ENCODE peak calls at places on chromosome 6, in eight cellular contexts. V is AG10803; X is stimulated activated CD8-positive, alpha-beta memory T cell treated with anti-CD3 and anti-CD28 coated beads, Interleukin-7, amount 100 ng/mL, for 24 hours; C is Caki2; S is OCI-M1; I is hepatocyte; N is body of pancreas; B is gastrocnemius medialis. L is an unnamed sample.

GRCh38 chr6:105810105-105810921 is 275.8 kb upstream of the PRDM1 start:
- DNase-seq in V (peak), X (peak), C (peak), S (peak), I (peak), N (no peak), B (peak), L (no peak)

GRCh38 chr6:154356690-154357089 is at the start of gene IPCEF1:
- DNase-seq in V (no peak), X (no peak), C (no peak), S (peak), I (no peak), N (no peak), B (no peak), L (no peak)

GRCh38 chr6:85191656-85192055 is 258.2 kb upstream of the NT5E start:
- DNase-seq in V (peak), X (no peak), C (no peak), S (no peak), I (no peak), N (no peak), B (no peak), L (no peak)

GRCh38 chr6:90062051-90062450 is 167.8 kb downstream of the GJA10 start:
- DNase-seq in V (no peak), X (no peak), C (no peak), S (no peak), I (no peak), N (no peak), B (no peak), L (no peak)

GRCh38 chr6:161919711-161920110 is 645.9 kb upstream of the AGPAT4 start:
- DNase-seq in V (no peak), X (no peak), C (no peak), S (no peak), I (no peak), N (no peak), B (no peak), L (no peak)

GRCh38 chr6:44237813-44238433 is 9.0 kb upstream of the HSP90AB1 start:
- DNase-seq in V (peak), X (peak), C (peak), S (peak), I (peak), N (peak), B (peak), L (peak)

GRCh38 chr6:151452750-151453427 is 963 bp upstream of the RMND1 start:
- DNase-seq in V (peak), X (no peak), C (no peak), S (peak), I (peak), N (peak), B (no peak), L (peak)

GRCh38 chr6:138026342-138026741 is 80.9 kb downstream of the PERP start:
- DNase-seq in V (no peak), X (no peak), C (no peak), S (no peak), I (no peak), N (peak), B (no peak), L (no peak)

GRCh38 chr6:135188718-135189117 is 7.6 kb downstream of the MYB start:
- DNase-seq in V (no peak), X (no peak), C (no peak), S (peak), I (no peak), N (no peak), B (no peak), L (no peak)

GRCh38 chr6:159104931-159105330 is 60.1 kb upstream of the TAGAP start:
- DNase-seq in V (no peak), X (no peak), C (no peak), S (no peak), I (no peak), N (no peak), B (no peak), L (no peak)

GRCh38 chr6:136113736-136114173 is 136.4 kb downstream of the MTFR2 start:
- DNase-seq in V (peak), X (no peak), C (peak), S (peak), I (peak), N (peak), B (peak), L (no peak)

GRCh38 chr6:35776364-35777215 is at the start of gene CLPSL2:
- DNase-seq in V (no peak), X (no peak), C (peak), S (no peak), I (peak), N (peak), B (no peak), L (no peak)

GRCh38 chr6:17988422-17988944 is 1.0 kb upstream of the KIF13A start:
- DNase-seq in V (no peak), X (no peak), C (no peak), S (no peak), I (no peak), N (no peak), B (no peak), L (no peak)

GRCh38 chr6:42467651-42468050 is 15.9 kb upstream of the TRERF1 start:
- DNase-seq in V (no peak), X (no peak), C (no peak), S (peak), I (no peak), N (no peak), B (no peak), L (no peak)

GRCh38 chr6:27296106-27296783 is 15.8 kb downstream of the POM121L2 start:
- DNase-seq in V (peak), X (no peak), C (peak), S (peak), I (peak), N (no peak), B (no peak), L (no peak)

GRCh38 chr6:13813011-13813410 is 1.3 kb downstream of the MCUR1 start:
- DNase-seq in V (no peak), X (no peak), C (no peak), S (no peak), I (no peak), N (no peak), B (no peak), L (no peak)

GRCh38 chr6:46453221-46453620 is 38.0 kb downstream of the RCAN2 start:
- DNase-seq in V (peak), X (no peak), C (no peak), S (no peak), I (no peak), N (no peak), B (no peak), L (no peak)

GRCh38 chr6:7389162-7389450 is 436 bp downstream of the CAGE1 start:
- DNase-seq in V (peak), X (no peak), C (no peak), S (no peak), I (peak), N (peak), B (no peak), L (no peak)

GRCh38 chr6:91476000-91476399 is 889.1 kb upstream of the MAP3K7 start:
- DNase-seq in V (no peak), X (no peak), C (peak), S (peak), I (peak), N (peak), B (no peak), L (no peak)

GRCh38 chr6:34195726-34196115 is 41.0 kb upstream of the HMGA1 start:
- DNase-seq in V (no peak), X (no peak), C (no peak), S (no peak), I (no peak), N (no peak), B (no peak), L (peak)

GRCh38 chr6:127459231-127459641 is at the start of gene KIAA0408:
- DNase-seq in V (peak), X (no peak), C (no peak), S (peak), I (peak), N (peak), B (peak), L (no peak)

GRCh38 chr6:75855047-75855446 is 106.0 kb downstream of the MYO6 start:
- DNase-seq in V (peak), X (no peak), C (peak), S (peak), I (peak), N (peak), B (no peak), L (no peak)

GRCh38 chr6:142827356-142827755 is 117.6 kb downstream of the HIVEP2 start:
- DNase-seq in V (no peak), X (no peak), C (no peak), S (no peak), I (no peak), N (peak), B (no peak), L (no peak)

GRCh38 chr6:72820906-72821305 is 199.0 kb downstream of the KCNQ5 start:
- DNase-seq in V (no peak), X (no peak), C (no peak), S (no peak), I (no peak), N (no peak), B (no peak), L (no peak)

GRCh38 chr6:152087701-152088100 is 280.2 kb downstream of the ESR1 start:
- DNase-seq in V (no peak), X (no peak), C (no peak), S (no peak), I (no peak), N (no peak), B (no peak), L (no peak)

GRCh38 chr6:35396991-35397390 is 54.6 kb downstream of the PPARD start:
- DNase-seq in V (peak), X (no peak), C (no peak), S (no peak), I (peak), N (peak), B (no peak), L (no peak)

GRCh38 chr6:96499781-96500180 is 21.8 kb upstream of the UFL1 start:
- DNase-seq in V (no peak), X (no peak), C (no peak), S (no peak), I (no peak), N (no peak), B (no peak), L (no peak)

GRCh38 chr6:167094820-167095637 is 27.9 kb upstream of the CCR6 start:
- DNase-seq in V (no peak), X (no peak), C (no peak), S (no peak), I (no peak), N (no peak), B (no peak), L (no peak)

L was measured in left lobe of liver.